ENCODE peak calls at places on chromosomes 4 and X, in nine cellular contexts. J is upper lobe of right lung; P is upper lobe of left lung; N is heart left ventricle; G is HepG2; Q is CD8-positive, alpha-beta T cell; E is lower lobe of right lung; M is body of pancreas; Y is heart right ventricle. K is an unnamed sample.

GRCh38 chr4:102554988-102555387 is 53.8 kb downstream of the NFKB1 start:
- ATAC-seq in Y (peak; percentile 70), M (no peak), P (peak; percentile 37), N (peak; percentile 30), Q (no peak), E (no peak), G (no peak), J (no peak), K (no peak)

GRCh38 chrX:46626566-46626965 is 53.0 kb downstream of the CHST7 start:
- ATAC-seq in M (no peak), J (peak; percentile 78), P (peak; percentile 44), E (peak; percentile 70), Q (no peak), N (no peak), G (no peak), Y (no peak), K (no peak)

GRCh38 chr4:839675-840443 is 13.9 kb upstream of the CPLX1 start:
- ATAC-seq in N (no peak), M (no peak), Q (no peak), E (no peak), P (no peak), J (no peak), Y (no peak), G (no peak), K (no peak)

GRCh38 chrX:54357414-54358377 is at the start of gene WNK3:
- ATAC-seq in Y (peak; percentile 90), E (peak; percentile 94), J (peak; percentile 92), N (peak; percentile 75), P (peak; percentile 96), Q (peak; percentile 63), M (peak; percentile 91), G (peak; percentile 91), K (peak; percentile 93)

GRCh38 chrX:74449322-74449936 is 28.1 kb downstream of the SLC16A2 start:
- ATAC-seq in E (no peak), J (no peak), Y (no peak), M (no peak), N (no peak), P (no peak), G (no peak), Q (no peak), K (no peak)

GRCh38 chr4:183249854-183250253 is 70.2 kb downstream of the CLDN22 start:
- ATAC-seq in N (no peak), P (peak; percentile 38), E (peak; percentile 54), Y (peak; percentile 61), G (peak; percentile 64), M (peak; percentile 77), J (peak; percentile 80), Q (no peak), K (no peak)

GRCh38 chr4:121189811-121190210 is 25.7 kb upstream of the TNIP3 start:
- ATAC-seq in N (no peak), E (peak; percentile 72), G (no peak), M (no peak), J (peak; percentile 55), Q (peak; percentile 97), P (no peak), Y (no peak), K (no peak)

GRCh38 chr4:108813261-108813660 is 50.4 kb upstream of the ETNPPL start:
- ATAC-seq in M (no peak), P (no peak), Q (no peak), G (no peak), Y (no peak), J (no peak), N (no peak), E (no peak), K (no peak)

GRCh38 chr4:25845841-25846653 is 16.7 kb downstream of the SEL1L3 start:
- ATAC-seq in J (no peak), N (no peak), E (no peak), G (no peak), M (no peak), Y (no peak), P (no peak), Q (no peak), K (no peak)

GRCh38 chr4:59630235-59630634 is 1569.9 kb upstream of the ADGRL3 start:
- ATAC-seq in Q (no peak), G (no peak), M (no peak), N (no peak), J (no peak), P (no peak), Y (no peak), E (no peak), K (no peak)

GRCh38 chr4:151276787-151277557 is at the start of gene PRSS48:
- ATAC-seq in G (peak; percentile 89), Y (peak; percentile 83), M (peak; percentile 56), E (peak; percentile 82), P (peak; percentile 69), N (peak; percentile 47), Q (no peak), J (peak; percentile 91), K (peak; percentile 36)

GRCh38 chrX:78945186-78945912 is at the start of gene P2RY10:
- ATAC-seq in J (no peak), Y (no peak), P (no peak), G (no peak), Q (peak; percentile 90), E (no peak), M (no peak), N (no peak), K (no peak)

GRCh38 chr4:131459430-131460101 is 1689.5 kb upstream of the PCDH10 start:
- ATAC-seq in G (no peak), J (no peak), Q (no peak), Y (no peak), N (no peak), P (no peak), E (no peak), M (no peak), K (no peak)

GRCh38 chrX:17441965-17442364 is 67.0 kb downstream of the NHS start:
- ATAC-seq in M (no peak), E (no peak), N (no peak), Q (no peak), G (no peak), P (no peak), J (no peak), Y (no peak), K (no peak)

GRCh38 chrX:16827225-16827624 is 41.0 kb downstream of the TXLNG start:
- ATAC-seq in M (no peak), E (no peak), N (no peak), Y (no peak), G (no peak), Q (no peak), P (no peak), J (no peak), K (no peak)

GRCh38 chrX:13077168-13077567 is 32.7 kb upstream of the FAM9C start:
- ATAC-seq in M (no peak), G (no peak), Y (no peak), Q (no peak), P (no peak), E (peak; percentile 42), J (peak; percentile 72), N (no peak), K (peak; percentile 56)

GRCh38 chrX:136708348-136708747 is 60.4 kb downstream of the CD40LG start:
- ATAC-seq in G (peak; percentile 43), E (peak; percentile 45), Q (peak; percentile 54), J (peak; percentile 64), M (no peak), P (no peak), Y (no peak), N (no peak), K (no peak)

GRCh38 chr4:153248641-153249198 is 44.5 kb downstream of the TRIM2 start:
- ATAC-seq in P (peak; percentile 53), J (peak; percentile 6), G (peak; percentile 72), M (no peak), E (peak; percentile 35), Q (no peak), N (peak; percentile 18), Y (peak; percentile 30), K (peak; percentile 9)

GRCh38 chr4:181569553-181569952 is 673.6 kb upstream of the TENM3 start:
- ATAC-seq in M (no peak), J (peak; percentile 41), E (no peak), P (peak; percentile 57), N (no peak), Q (no peak), G (peak; percentile 82), Y (peak; percentile 72), K (no peak)

GRCh38 chrX:43882294-43882681 is at the start of gene MAOB:
- ATAC-seq in M (peak; percentile 69), E (peak; percentile 90), Q (no peak), N (no peak), G (peak; percentile 95), P (peak; percentile 81), Y (peak; percentile 93), J (peak; percentile 96), K (peak; percentile 86)

GRCh38 chrX:39331062-39331704 is 529.9 kb downstream of the MID1IP1 start:
- ATAC-seq in Y (no peak), N (no peak), G (no peak), M (no peak), P (no peak), E (no peak), J (peak; percentile 50), Q (no peak), K (no peak)

GRCh38 chrX:49059209-49060191 is 701 bp downstream of the CCDC120 start:
- ATAC-seq in E (peak; percentile 54), G (no peak), Y (no peak), P (no peak), N (no peak), Q (no peak), M (peak; percentile 57), J (peak; percentile 54), K (no peak)

GRCh38 chrX:129875669-129876068 is 30.3 kb upstream of the UTP14A start:
- ATAC-seq in J (no peak), M (no peak), G (no peak), P (no peak), Y (no peak), E (no peak), Q (no peak), N (no peak), K (no peak)
- TF ChIP-seq CTCF in J (no peak), M (no peak), G (no peak), P (no peak), Y (no peak), E (no peak), Q (no peak), N (no peak), K (no peak)

GRCh38 chr4:40234519-40235039 is 37.7 kb downstream of the RHOH start:
- ATAC-seq in G (no peak), N (no peak), Q (no peak), J (no peak), Y (no peak), E (no peak), P (no peak), M (no peak), K (no peak)
- H3K4me3 ChIP-seq in G (no peak overlapping the region), N (no peak overlapping the region), Q (no peak overlapping the region), J (no peak overlapping the region), Y (no peak overlapping the region), E (no peak overlapping the region), P (no peak overlapping the region), M (no peak overlapping the region), K (no peak overlapping the region)

GRCh38 chr4:124785645-124786044 is 73.1 kb upstream of the ANKRD50 start:
- ATAC-seq in N (no peak), J (no peak), Q (no peak), M (no peak), Y (no peak), G (no peak), P (no peak), E (no peak), K (no peak)
- TF ChIP-seq CTCF in N (peak; percentile 30), J (no peak), Q (no peak), M (no peak), Y (no peak), G (no peak), P (no peak), E (no peak), K (no peak)

DNA sequence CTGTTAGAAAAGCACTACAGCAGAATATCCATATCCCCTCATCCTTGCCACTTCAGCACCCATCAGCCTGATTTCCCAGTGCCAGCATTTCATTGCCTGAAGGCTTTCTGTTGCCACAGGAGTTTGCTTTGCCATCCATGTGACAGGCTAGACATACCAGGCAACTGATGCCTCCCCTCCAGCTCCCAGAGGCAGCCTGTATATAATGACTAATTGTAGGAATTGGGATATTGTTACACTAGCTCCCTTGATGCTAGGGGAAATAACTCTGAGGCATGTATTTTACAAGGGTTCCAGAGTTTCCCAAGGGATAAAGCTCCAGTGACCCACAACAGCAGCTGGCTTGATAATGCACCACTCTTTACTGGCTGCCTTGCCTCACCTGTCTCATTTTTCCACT is 608.0 kb upstream of the FTHL17 start:
- ATAC-seq in N (no peak), J (no peak), Y (no peak), G (no peak), P (no peak), E (no peak), M (no peak), Q (no peak), K (no peak)
- H3K4me3 ChIP-seq in N (no peak overlapping the region), J (no peak overlapping the region), Y (no peak overlapping the region), G (no peak overlapping the region), P (no peak overlapping the region), E (no peak overlapping the region), M (no peak overlapping the region), Q (no peak overlapping the region), K (no peak overlapping the region)

K was measured in gastroesophageal sphincter.